ENCODE peak calls at places on chromosomes 1 and 21, in seven cellular contexts. O, Q, D, T, R, I and Z are unnamed samples. For H3K4me1, the result is how much of the 10 kb centered on the place peaks cover.

GRCh38 chr1:230191079-230191478 is 124.0 kb downstream of the GALNT2 start:
- DNase-seq in O (no peak), I (peak), T (no peak), D (peak), Q (peak), R (no peak), Z (peak)

GRCh38 chr1:158103275-158103674 is 77.4 kb upstream of the CD1D start:
- DNase-seq in I (no peak), Q (no peak), T (no peak), D (no peak), O (no peak), R (no peak), Z (no peak)

GRCh38 chr1:167342846-167343245 is 122.2 kb downstream of the POU2F1 start:
- DNase-seq in D (no peak), R (no peak), T (peak), O (no peak), I (no peak), Q (no peak), Z (no peak)

GRCh38 chr21:37619464-37619974 is 252.9 kb downstream of the DYRK1A start:
- DNase-seq in Q (no peak), R (no peak), D (no peak), I (no peak), O (no peak), T (no peak), Z (no peak)

GRCh38 chr1:179441456-179441855 is 75.7 kb downstream of the AXDND1 start:
- DNase-seq in D (no peak), I (no peak), Q (no peak), O (no peak), R (no peak), T (no peak), Z (no peak)

GRCh38 chr1:167708940-167709389 is 12.8 kb upstream of the MPZL1 start:
- DNase-seq in D (no peak), I (no peak), R (no peak), Q (no peak), T (no peak), O (no peak), Z (no peak)

GRCh38 chr21:35046223-35046690 is 2.8 kb downstream of the RUNX1 start:
- DNase-seq in I (no peak), R (no peak), T (no peak), Q (no peak), D (no peak), O (no peak), Z (no peak)

GRCh38 chr1:237005674-237006073 is 1.4 kb upstream of the MT1HL1 start:
- DNase-seq in T (no peak), O (no peak), Q (no peak), I (no peak), R (no peak), D (no peak), Z (no peak)

GRCh38 chr1:233323724-233324123 is 3.8 kb upstream of the MAP3K21 start:
- DNase-seq in D (no peak), O (no peak), I (no peak), Q (no peak), T (no peak), R (no peak), Z (no peak)

GRCh38 chr1:61287734-61288133 is 205.4 kb downstream of the NFIA start:
- DNase-seq in I (peak), D (no peak), O (no peak), Q (no peak), T (no peak), R (no peak), Z (no peak)

GRCh38 chr21:45259206-45259795 is 28.4 kb downstream of the POFUT2 start:
- DNase-seq in T (no peak), O (peak), I (no peak), Q (no peak), R (no peak), D (no peak), Z (peak)

DNA sequence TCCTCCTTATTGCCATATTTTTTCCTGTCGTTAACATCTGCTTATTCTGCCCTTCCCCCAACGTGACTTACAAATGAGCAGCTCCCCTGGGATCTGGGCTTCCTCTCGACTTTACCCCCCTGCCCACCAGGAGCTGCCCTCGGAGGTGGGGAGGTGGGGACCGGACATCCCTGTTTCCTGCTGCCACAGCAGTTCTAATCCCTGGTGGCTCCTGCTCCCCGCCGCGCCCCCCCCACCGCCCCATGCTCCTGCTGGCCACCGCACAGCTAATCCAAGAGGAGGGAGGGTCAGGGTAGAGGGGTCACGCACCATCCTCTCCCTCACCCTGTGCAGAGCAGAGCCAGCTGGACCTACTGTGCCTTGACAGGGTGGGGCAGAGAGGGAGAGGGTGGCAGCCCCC is 4.4 kb upstream of the SLC27A3 start:
- DNase-seq in D (peak), I (no peak), O (no peak), T (no peak), R (no peak), Q (peak), Z (no peak)
- H3K4me1 ChIP-seq in D (half or more), I (under half), O (under half), T (under half), R (half or more), Q (half or more), Z (under half)

DNA sequence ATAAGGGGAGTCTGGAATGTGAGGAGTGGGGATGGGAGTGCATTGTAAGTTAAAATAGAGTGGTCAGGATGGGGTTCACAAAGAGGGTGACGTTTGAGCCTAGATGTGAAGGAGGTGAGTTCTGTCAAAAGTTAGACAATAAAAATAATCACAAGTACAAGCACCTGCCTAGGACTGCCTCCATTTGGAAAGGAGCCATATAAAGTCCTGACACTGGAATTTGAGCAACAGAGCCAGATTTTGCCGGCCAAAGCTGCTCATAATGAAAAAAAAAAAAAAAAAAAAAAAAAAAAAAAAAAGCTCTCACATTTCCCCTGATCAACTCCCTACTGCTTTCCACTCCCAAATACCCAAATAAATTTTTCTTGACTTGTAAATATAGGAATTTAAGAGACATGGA is 4.1 kb downstream of the PALMD start:
- DNase-seq in Q (no peak), I (no peak), D (no peak), T (no peak), O (no peak), R (no peak), Z (no peak)
- H3K4me3 ChIP-seq in Q (peak), I (no peak), D (peak), T (no peak), O (no peak), R (no peak), Z (no peak)

DNA sequence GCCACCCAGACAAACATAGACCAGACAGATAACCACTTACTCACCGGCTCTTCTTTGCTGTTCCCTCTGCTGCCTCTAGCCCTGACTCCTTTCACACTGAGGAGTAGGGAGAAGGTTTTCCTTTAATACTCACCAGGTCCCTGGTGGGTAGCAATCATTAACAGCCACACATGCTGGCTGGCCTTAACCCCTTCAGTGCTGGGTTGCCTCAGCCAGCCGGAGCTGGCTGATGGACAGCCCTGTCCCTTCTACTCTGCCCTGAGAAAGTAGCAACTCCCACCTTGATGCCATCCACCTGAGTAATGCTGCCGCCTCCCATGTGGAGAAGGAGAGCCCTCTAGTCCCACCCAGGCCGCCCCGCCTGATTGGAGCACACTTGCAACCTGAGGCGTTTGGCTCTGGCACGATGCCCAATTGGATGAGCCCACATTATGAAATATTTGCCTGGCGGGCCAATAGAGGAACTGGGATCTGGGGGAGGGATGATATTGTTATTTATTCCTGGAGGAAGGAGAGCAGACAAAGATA is 71.6 kb downstream of the PLEKHA6 start:
- DNase-seq in T (no peak), O (peak), D (peak), Q (peak), R (peak), I (no peak), Z (peak)
- H3K4me1 ChIP-seq in T (under half), O (under half), D (under half), Q (half or more), R (under half), I (under half), Z (under half)

DNA sequence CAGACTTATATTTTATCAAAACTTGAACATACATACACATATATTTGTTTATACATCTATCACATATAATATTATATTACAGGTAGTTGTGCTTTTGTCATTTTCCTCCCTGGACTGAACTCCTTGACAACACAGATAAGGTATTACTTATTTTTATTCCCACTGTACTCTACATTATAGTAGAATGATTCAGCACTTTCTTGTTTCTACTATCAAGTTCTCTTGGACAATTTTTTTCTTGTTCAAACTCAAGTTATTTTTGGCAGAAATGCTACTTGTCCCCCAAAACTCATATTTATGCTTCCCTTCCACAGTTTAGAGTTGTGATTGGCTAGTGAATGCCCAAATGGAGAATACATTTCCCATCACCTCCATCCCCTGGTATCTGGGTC is 10.8 kb upstream of the PTPRC start:
- DNase-seq in Q (no peak), R (no peak), I (no peak), O (no peak), D (no peak), T (no peak), Z (no peak)
- H3K4me3 ChIP-seq in Q (no peak), R (no peak), I (no peak), O (no peak), D (no peak), T (peak), Z (no peak)

GRCh38 chr1:111474106-111474505 is 322 bp downstream of the C1orf162 start:
- DNase-seq in R (no peak), Q (no peak), D (no peak), I (no peak), T (no peak), O (no peak), Z (no peak)

GRCh38 chr1:111475706-111476105 is 1.9 kb downstream of the C1orf162 start:
- DNase-seq in O (no peak), T (no peak), D (no peak), Q (no peak), R (no peak), I (no peak), Z (no peak)

GRCh38 chr1:111476761-111477309 is 3.1 kb downstream of the C1orf162 start:
- DNase-seq in R (no peak), O (no peak), I (no peak), T (peak), D (no peak), Q (no peak), Z (no peak)

GRCh38 chr1:111474521-111474920 is 737 bp downstream of the C1orf162 start:
- DNase-seq in D (no peak), O (no peak), T (no peak), R (no peak), I (no peak), Q (no peak), Z (no peak)

DNA sequence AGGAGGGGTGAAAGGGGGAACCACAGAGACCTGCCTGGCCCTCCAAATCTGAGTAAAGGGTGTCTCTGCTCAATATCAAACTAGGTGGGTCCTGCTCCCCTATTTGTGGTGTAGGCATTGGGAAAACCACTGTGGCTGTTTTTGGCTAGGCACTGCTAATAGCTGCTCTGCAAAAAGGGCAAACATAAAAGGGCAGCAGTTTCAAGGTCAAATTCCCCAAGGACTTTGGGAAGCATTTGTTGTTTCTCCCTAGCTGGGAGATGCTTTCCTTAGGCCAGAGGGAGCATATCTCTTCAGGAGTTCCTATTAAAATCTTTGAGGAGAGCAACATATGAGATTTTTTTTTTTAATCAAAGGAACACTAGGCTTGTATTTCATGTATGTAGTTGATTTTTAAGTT is 2.4 kb downstream of the C1orf162 start:
- DNase-seq in Q (no peak), O (no peak), T (no peak), R (no peak), D (no peak), I (no peak), Z (no peak)
- H3K4me1 ChIP-seq in Q (under half), O (under half), T (half or more), R (under half), D (under half), I (under half), Z (under half)

DNA sequence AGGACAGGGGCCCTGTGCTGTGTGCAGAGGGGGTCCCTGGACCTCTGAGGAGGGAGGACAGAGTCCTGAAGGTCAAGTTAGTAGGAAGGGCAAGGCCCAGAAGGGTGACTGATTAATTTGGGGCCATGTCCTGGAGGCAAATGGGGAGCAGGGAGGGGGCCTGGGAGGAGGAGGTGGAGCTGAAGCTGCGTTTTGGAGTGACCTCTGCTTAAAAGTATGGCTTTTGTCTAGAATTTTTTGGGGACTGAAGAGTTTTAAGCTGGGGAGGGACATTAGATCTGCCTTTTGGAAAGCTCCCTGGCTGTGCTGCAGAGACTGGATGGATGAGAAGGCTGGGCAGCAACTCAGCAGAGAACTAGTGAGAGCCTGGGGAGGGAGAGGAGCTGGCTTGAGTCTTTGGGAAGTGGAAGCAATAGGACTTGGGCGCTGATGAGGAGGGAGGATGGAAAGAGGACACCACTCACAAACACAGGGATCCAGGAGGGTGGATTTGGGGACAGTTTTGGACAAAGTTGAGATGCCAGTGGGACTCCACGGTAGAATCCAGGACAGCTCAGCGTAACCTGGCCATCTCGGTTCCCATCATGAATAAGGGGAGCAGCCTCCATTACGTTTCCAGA is 52.9 kb downstream of the ACBD3 start:
- DNase-seq in T (no peak), D (no peak), I (no peak), O (peak), R (no peak), Q (no peak), Z (no peak)
- H3K4me3 ChIP-seq in T (no peak), D (no peak), I (no peak), O (no peak), R (no peak), Q (no peak), Z (no peak)

GRCh38 chr1:201539561-201540404 is 856 bp downstream of the NAV1 start:
- DNase-seq in T (no peak), I (peak), Q (peak), R (peak), O (peak), D (peak), Z (peak)
- H3K4me1 ChIP-seq in T (under half), I (under half), Q (half or more), R (half or more), O (under half), D (half or more), Z (under half)

DNA sequence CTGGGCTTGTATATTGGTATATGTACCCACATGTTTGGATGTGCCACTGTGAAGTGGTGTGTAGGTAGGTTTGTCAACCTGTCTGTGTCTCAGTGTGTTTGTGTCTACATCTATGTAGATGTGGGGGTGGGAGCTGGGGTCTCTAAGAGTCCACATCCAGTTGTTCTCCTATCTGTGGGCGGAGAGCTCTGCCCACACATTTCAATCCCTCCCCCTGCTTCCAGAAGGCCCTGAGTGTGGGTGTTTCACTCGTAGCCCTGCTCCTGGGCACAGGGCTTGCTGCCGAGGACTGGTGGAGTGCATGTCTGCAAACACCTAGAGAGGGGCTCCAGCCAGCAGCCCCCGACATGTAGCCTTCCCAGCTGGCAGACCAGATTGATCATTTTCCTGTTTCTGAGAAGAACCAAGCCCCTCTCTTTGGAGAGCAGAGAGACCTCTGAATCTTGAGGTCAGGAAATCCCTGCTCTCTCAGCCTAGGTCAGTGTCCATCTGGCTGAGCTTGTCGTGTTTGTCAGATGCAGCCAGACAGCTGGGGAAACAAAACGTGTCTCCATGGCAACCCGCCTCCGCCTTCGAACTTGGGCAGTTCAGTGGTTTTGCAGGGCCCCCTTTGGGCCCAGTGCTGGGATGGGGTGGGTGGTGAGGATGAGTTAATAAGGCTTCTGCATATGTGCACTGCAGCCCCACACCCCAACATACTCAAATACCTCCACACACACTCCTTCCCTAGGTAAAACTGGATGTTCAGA is 31.2 kb upstream of the SYNC start:
- DNase-seq in O (no peak), Q (no peak), I (peak), D (peak), R (no peak), T (no peak), Z (no peak)
- H3K4me3 ChIP-seq in O (no peak), Q (no peak), I (no peak), D (no peak), R (no peak), T (no peak), Z (no peak)

DNA sequence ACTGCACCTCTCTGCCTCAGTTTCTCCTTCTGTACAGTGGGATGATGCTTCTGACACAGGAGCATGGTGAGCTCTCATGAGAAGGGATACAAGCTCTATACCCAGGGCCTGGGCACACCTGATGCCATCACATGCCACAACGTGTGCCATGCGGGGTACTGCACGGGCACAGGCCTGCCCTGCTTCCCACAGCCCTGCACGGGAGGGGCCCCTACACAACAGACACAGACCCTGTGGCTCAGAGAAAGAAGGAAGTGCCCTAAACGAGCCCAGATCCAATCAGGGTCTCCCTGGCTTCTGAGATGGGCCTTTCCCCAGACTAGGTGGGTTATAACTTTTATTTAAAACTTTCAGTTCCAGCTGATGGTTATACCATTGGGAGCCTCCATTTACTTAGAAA is 24.6 kb downstream of the C2CD2 start:
- DNase-seq in R (no peak), T (no peak), I (no peak), D (no peak), O (no peak), Q (no peak), Z (no peak)
- H3K4me1 ChIP-seq in R (half or more), T (under half), I (under half), D (under half), O (under half), Q (half or more), Z (under half)

GRCh38 chr1:170134606-170135005 is 11.2 kb upstream of the NTMT2 start:
- DNase-seq in R (no peak), T (no peak), I (no peak), D (no peak), Q (no peak), O (no peak), Z (no peak)

GRCh38 chr1:170131450-170131849 is 14.3 kb upstream of the NTMT2 start:
- DNase-seq in Q (no peak), D (no peak), O (no peak), T (no peak), I (no peak), R (no peak), Z (peak)

GRCh38 chr1:170133663-170134062 is 12.1 kb upstream of the NTMT2 start:
- DNase-seq in Q (no peak), O (no peak), D (no peak), R (no peak), T (no peak), I (no peak), Z (no peak)

GRCh38 chr1:170134126-170134525 is 11.6 kb upstream of the NTMT2 start:
- DNase-seq in I (no peak), T (no peak), R (no peak), Q (no peak), D (no peak), O (no peak), Z (no peak)

DNA sequence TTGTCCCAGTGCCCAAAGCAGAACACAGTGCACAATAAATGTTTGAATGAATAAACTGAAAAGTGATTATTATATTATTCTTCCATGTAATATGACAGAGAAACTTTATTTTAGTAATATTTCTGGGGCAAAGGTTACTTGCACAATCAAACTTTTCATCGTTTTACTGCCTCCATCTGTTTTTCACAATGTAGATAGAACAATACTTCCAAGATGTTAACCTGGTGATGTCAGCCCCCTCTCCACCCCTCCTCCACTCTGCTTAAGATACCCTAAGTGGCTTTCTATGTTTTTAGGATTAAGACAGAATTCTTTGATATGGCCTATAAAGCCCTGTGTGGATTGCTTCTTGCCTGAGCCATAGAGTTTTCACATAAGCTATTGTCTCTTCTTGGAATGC is 13.8 kb upstream of the NTMT2 start:
- DNase-seq in I (no peak), D (no peak), T (no peak), O (no peak), R (no peak), Q (no peak), Z (no peak)
- H3K4me3 ChIP-seq in I (no peak), D (no peak), T (no peak), O (no peak), R (no peak), Q (no peak), Z (no peak)